ENCODE peak calls at places on chromosomes 4 and X, in nine cellular contexts. T is NCI-H1105; D is T-helper 2 cell; C is heart left ventricle; A is cardiac fibroblast; Y is fibroblast of villous mesenchyme; G is AG20443; X is pulmonary artery endothelial cell; E is activated CD4-positive, alpha-beta T cell treated with anti-CD3 and anti-CD28 coated beads, Interleukin-2, amount 50 U/mL, for 1 hour. U is an unnamed sample.

GRCh38 chr4:76696109-76696508 is 201.8 kb downstream of the SOWAHB start:
- DNase-seq in C (no peak), X (no peak), E (no peak), T (no peak), Y (no peak), A (no peak), D (no peak), G (peak), U (no peak)

GRCh38 chr4:133594246-133595207 is 445.4 kb downstream of the PCDH10 start:
- DNase-seq in Y (peak), A (peak), D (no peak), C (no peak), X (no peak), T (no peak), E (no peak), G (no peak), U (no peak)

GRCh38 chr4:108165601-108166000 is 3.1 kb downstream of the LEF1 start:
- DNase-seq in Y (no peak), D (no peak), E (peak), C (no peak), A (no peak), G (no peak), X (no peak), T (no peak), U (no peak)

GRCh38 chr4:31461425-31461824 is 741.3 kb downstream of the PCDH7 start:
- DNase-seq in G (peak), X (no peak), T (no peak), C (no peak), Y (peak), A (no peak), D (no peak), E (no peak), U (no peak)

GRCh38 chr4:76623217-76624060 is 188.4 kb downstream of the SHROOM3 start:
- DNase-seq in X (no peak), A (no peak), G (no peak), E (no peak), T (no peak), C (no peak), Y (no peak), D (no peak), U (no peak)

GRCh38 chr4:14887842-14888433 is 114.3 kb upstream of the CPEB2 start:
- DNase-seq in D (no peak), C (no peak), Y (no peak), G (no peak), A (no peak), T (no peak), E (no peak), X (no peak), U (no peak)

GRCh38 chr4:143773998-143774898 is 73.8 kb upstream of the FREM3 start:
- DNase-seq in A (peak), G (peak), T (no peak), E (peak), C (no peak), Y (peak), X (no peak), D (no peak), U (peak)

GRCh38 chr4:172843273-172843672 is 325.3 kb upstream of the GALNT7 start:
- DNase-seq in G (no peak), C (no peak), E (no peak), A (no peak), X (no peak), T (no peak), Y (no peak), D (no peak), U (no peak)

GRCh38 chr4:86403575-86403974 is 43.7 kb upstream of the MAPK10 start:
- DNase-seq in A (no peak), Y (no peak), X (no peak), E (no peak), T (no peak), G (no peak), D (no peak), C (no peak), U (no peak)

GRCh38 chrX:47143894-47144625 is 442 bp downstream of the NDUFB11 start:
- DNase-seq in X (no peak), G (peak), A (peak), D (no peak), Y (peak), T (peak), C (no peak), E (peak), U (peak)

GRCh38 chr4:8874896-8875680 is 3.4 kb upstream of the HMX1 start:
- DNase-seq in D (no peak), G (no peak), A (no peak), T (no peak), X (no peak), Y (no peak), E (no peak), C (no peak), U (no peak)

GRCh38 chr4:113849771-113850170 is 88.2 kb upstream of the CAMK2D start:
- DNase-seq in T (no peak), D (no peak), Y (peak), A (peak), X (no peak), E (no peak), C (no peak), G (peak), U (no peak)

GRCh38 chr4:73832651-73833237 is 3.7 kb upstream of the CXCL6 start:
- DNase-seq in Y (peak), X (no peak), C (no peak), D (no peak), E (no peak), T (no peak), G (no peak), A (peak), U (no peak)

GRCh38 chr4:86441175-86441960 is 81.5 kb upstream of the MAPK10 start:
- DNase-seq in Y (peak), C (no peak), D (no peak), A (no peak), X (no peak), T (no peak), E (no peak), G (no peak), U (no peak)

GRCh38 chrX:78708171-78708570 is 39.3 kb upstream of the LPAR4 start:
- DNase-seq in A (peak), Y (peak), T (no peak), G (peak), C (no peak), D (no peak), E (no peak), X (no peak), U (peak)

GRCh38 chr4:151530783-151531182 is 121.8 kb downstream of the FHIP1A start:
- DNase-seq in C (no peak), A (peak), E (no peak), X (no peak), T (no peak), G (no peak), D (no peak), Y (peak), U (no peak)

GRCh38 chrX:3501833-3502535 is 155.5 kb upstream of the MXRA5 start:
- DNase-seq in G (no peak), E (no peak), X (no peak), C (peak), A (peak), Y (no peak), D (no peak), T (no peak), U (no peak)

GRCh38 chr4:169861592-169861991 is 103.8 kb upstream of the HPF1 start:
- DNase-seq in C (no peak), Y (no peak), X (no peak), E (no peak), G (no peak), D (no peak), T (no peak), A (no peak), U (no peak)

GRCh38 chr4:40214038-40214437 is 17.2 kb downstream of the RHOH start:
- DNase-seq in E (peak), D (no peak), X (no peak), A (no peak), G (no peak), C (no peak), Y (no peak), T (no peak), U (no peak)

GRCh38 chr4:152817331-152817730 is 37.6 kb downstream of the ARFIP1 start:
- DNase-seq in E (no peak), A (peak), Y (peak), D (no peak), X (peak), G (no peak), C (no peak), T (no peak), U (no peak)

GRCh38 chrX:24371391-24371972 is 11.0 kb downstream of the SUPT20HL1 start:
- DNase-seq in E (peak), D (peak), A (peak), T (peak), C (no peak), Y (peak), X (no peak), G (peak), U (peak)

GRCh38 chr4:150982557-150983233 is 32.4 kb downstream of the LRBA start:
- DNase-seq in G (peak), X (no peak), A (peak), T (no peak), D (no peak), E (no peak), C (no peak), Y (peak), U (no peak)

GRCh38 chr4:183618681-183619080 is 40.3 kb downstream of the RWDD4 start:
- DNase-seq in T (no peak), C (no peak), X (no peak), D (no peak), G (no peak), E (no peak), Y (peak), A (no peak), U (no peak)

GRCh38 chr4:22268350-22269025 is 247.4 kb downstream of the ADGRA3 start:
- DNase-seq in E (no peak), A (no peak), Y (no peak), X (no peak), T (no peak), C (peak), G (no peak), D (no peak), U (no peak)

GRCh38 chrX:115367956-115368355 is 78.4 kb downstream of the LUZP4 start:
- DNase-seq in D (no peak), A (no peak), G (no peak), Y (no peak), C (no peak), T (no peak), X (peak), E (no peak), U (no peak)

GRCh38 chr4:28259951-28260350 is 1399.3 kb downstream of the STIM2 start:
- DNase-seq in T (no peak), E (no peak), D (no peak), C (no peak), G (no peak), Y (no peak), A (no peak), X (no peak), U (no peak)